ENCODE peak calls at places on chromosomes 7 and 10, in five cellular contexts. S, M, O, I and W are unnamed samples. For H3K4me1, the result is how much of the 10 kb centered on the place peaks cover.

GRCh38 chr7:148924011-148924410 is 39.9 kb upstream of the EZH2 start:
- DNase-seq in M (no peak), O (no peak), I (no peak), S (no peak), W (no peak)

GRCh38 chr10:127886371-127887051 is 6.2 kb downstream of the CLRN3 start:
- DNase-seq in M (no peak), O (no peak), S (peak), I (no peak), W (peak)

GRCh38 chr10:68989317-68989990 is 851 bp downstream of the KIFBP start:
- DNase-seq in I (peak), M (no peak), S (no peak), O (no peak), W (no peak)

GRCh38 chr7:155995183-155995612 is 182.9 kb upstream of the SHH start:
- DNase-seq in I (no peak), S (no peak), M (no peak), O (no peak), W (no peak)

GRCh38 chr7:92740713-92741126 is 95.7 kb downstream of the CDK6 start:
- DNase-seq in M (no peak), I (peak), S (peak), O (no peak), W (no peak)

GRCh38 chr10:129963831-129964501 is at the start of gene EBF3:
- DNase-seq in I (no peak), M (peak), S (peak), O (peak), W (no peak)

GRCh38 chr10:93815304-93816091 is 57.8 kb downstream of the LGI1 start:
- DNase-seq in I (no peak), S (peak), O (no peak), M (no peak), W (no peak)

GRCh38 chr10:35336084-35336831 is at the start of gene CCNY:
- DNase-seq in O (peak), I (peak), M (peak), S (peak), W (peak)

GRCh38 chr7:159024280-159024951 is 120.3 kb downstream of the VIPR2 start:
- DNase-seq in S (no peak), I (no peak), M (no peak), O (no peak), W (no peak)

GRCh38 chr7:37833107-37833817 is 15.1 kb upstream of the NME8 start:
- DNase-seq in M (peak), O (no peak), I (peak), S (peak), W (peak)

DNA sequence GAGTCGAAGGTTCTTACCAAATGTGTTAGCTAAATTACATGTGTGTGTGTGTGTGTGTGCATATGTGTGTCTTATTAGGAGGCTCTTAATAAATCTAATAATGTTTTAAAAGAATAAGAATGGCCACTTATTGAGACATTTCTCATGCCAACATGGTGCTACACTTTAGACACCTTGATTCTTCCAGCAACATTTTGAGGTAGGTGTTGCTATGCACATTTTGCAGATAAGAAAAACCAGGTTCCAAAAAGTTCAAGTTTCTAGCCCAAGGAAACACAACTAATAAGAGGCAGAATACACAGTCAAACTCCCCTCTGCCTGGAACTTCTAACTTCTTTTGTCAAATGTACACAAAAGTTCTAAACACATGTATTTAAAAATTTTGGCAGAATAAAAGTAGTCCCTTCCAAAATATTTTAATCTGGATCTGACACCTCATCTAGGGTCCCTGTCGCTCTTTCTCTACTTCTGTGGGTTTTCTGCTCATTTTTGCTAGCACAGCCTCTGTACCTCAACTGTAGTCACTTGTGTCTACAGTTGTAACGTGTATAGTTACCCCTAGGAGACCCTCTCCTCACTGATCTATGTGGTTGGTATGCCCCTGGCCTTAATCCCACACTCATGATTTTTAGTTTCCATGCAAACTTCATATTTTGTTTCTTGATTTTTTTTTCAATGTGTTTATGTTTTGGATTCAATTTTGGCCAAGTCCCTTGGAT is 4.3 kb downstream of the ANKRD1 start:
- DNase-seq in O (no peak), I (no peak), S (no peak), M (no peak), W (no peak)
- H3K4me3 ChIP-seq in O (no peak), I (no peak), S (no peak), M (peak), W (no peak)

DNA sequence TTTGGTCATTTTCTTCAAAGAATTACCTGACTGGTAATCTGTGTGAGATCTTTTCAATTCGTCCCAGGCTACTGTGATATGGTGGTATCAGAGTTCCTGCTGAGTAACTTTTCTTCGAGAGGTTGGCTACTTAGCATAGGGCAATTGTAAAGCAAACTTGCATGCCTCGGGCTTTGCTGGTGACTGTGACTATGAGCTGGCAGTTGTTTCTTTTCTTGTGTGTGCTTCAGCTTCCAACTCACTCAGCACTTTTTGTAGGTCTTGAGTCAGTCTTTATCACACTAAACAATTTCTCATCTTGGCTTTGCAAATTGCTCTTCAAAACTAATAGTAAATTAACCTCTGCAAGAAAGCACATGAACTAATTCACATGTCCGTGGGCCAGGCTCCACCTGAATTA is 44.3 kb downstream of the PRR15 start:
- DNase-seq in O (no peak), S (peak), I (peak), M (no peak), W (no peak)
- H3K4me1 ChIP-seq in O (under half), S (under half), I (under half), M (under half), W (under half)

GRCh38 chr10:3222068-3222467 is 49.5 kb upstream of the PITRM1 start:
- DNase-seq in S (no peak), O (no peak), M (no peak), I (peak), W (no peak)
- TF ChIP-seq CTCF in S (peak), O (no peak), M (no peak), I (no peak), W (no peak)

GRCh38 chr7:101299511-101300464 is 21.8 kb downstream of the IFT22 start:
- DNase-seq in I (no peak), S (peak), O (no peak), M (no peak), W (no peak)

GRCh38 chr7:101288439-101288838 is 33.2 kb downstream of the IFT22 start:
- DNase-seq in M (no peak), S (no peak), I (no peak), O (no peak), W (no peak)

GRCh38 chr7:101294832-101295121 is 26.8 kb downstream of the IFT22 start:
- DNase-seq in I (no peak), M (no peak), O (no peak), S (no peak), W (no peak)

DNA sequence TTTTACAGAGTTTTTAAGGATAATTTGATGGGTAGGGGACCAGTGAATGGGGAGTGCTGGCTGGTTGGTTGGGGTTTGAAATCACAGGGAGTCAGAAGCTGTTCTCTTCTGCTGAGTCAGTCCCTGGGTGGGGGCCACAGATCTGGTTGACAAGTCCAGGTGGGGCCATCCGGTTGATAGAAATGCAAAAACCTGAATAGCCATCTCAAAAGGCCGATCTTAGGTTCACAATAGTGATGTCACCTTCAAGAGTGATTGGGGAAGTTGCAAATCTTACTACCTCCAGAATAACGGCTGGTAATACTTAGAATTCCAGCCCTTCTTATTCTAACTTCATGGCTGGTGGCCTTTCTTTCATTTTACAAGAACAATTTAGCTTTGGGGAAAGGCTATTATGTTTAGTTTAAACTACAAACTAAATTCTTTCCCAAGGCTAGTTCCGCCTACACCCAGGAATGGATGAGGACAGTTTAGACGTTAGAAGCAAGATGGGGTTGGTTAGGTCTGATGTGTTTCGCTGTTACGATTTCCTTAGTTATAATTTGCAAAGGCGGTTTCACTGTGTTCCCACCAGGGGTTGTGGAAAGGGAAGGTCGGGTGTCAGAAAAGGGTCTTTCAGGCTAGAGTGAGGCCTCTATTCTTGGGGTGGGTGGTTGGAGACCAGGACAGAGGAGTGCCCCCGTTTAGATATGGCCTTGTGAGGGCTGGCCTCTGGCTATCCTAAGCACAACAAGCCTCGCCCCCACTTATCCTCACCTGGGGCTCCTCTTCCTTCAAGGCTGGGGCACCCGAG is 27.4 kb downstream of the IFT22 start:
- DNase-seq in O (no peak), S (no peak), M (no peak), I (no peak), W (no peak)
- H3K4me3 ChIP-seq in O (no peak), S (no peak), M (no peak), I (no peak), W (no peak)

DNA sequence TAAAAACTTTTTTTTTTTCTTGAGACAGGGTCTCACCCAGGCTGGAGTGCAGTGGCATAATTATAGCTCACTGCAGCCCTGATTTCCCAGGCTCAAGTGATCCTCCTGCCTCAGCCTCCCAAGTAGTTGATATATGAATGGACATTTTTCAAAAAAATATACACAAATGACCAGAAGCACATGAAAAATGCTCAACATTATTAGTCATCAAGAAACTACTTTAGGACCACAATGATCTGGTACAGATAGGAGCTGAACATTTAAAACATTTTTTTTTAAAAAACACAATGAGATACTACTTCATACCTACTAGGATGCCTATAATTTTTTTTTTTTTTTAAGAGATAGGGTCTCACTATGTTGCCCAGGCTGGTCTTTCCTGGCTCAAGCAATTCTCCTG is 21.7 kb downstream of the SCD start:
- DNase-seq in M (no peak), O (no peak), S (no peak), I (no peak), W (no peak)
- H3K4me1 ChIP-seq in M (under half), O (under half), S (under half), I (under half), W (half or more)

GRCh38 chr7:80453699-80454340 is 58.0 kb downstream of the GNAT3 start:
- DNase-seq in O (no peak), I (no peak), M (no peak), S (peak), W (no peak)
- TF ChIP-seq CTCF in O (no peak), I (peak), M (peak), S (peak), W (peak)

DNA sequence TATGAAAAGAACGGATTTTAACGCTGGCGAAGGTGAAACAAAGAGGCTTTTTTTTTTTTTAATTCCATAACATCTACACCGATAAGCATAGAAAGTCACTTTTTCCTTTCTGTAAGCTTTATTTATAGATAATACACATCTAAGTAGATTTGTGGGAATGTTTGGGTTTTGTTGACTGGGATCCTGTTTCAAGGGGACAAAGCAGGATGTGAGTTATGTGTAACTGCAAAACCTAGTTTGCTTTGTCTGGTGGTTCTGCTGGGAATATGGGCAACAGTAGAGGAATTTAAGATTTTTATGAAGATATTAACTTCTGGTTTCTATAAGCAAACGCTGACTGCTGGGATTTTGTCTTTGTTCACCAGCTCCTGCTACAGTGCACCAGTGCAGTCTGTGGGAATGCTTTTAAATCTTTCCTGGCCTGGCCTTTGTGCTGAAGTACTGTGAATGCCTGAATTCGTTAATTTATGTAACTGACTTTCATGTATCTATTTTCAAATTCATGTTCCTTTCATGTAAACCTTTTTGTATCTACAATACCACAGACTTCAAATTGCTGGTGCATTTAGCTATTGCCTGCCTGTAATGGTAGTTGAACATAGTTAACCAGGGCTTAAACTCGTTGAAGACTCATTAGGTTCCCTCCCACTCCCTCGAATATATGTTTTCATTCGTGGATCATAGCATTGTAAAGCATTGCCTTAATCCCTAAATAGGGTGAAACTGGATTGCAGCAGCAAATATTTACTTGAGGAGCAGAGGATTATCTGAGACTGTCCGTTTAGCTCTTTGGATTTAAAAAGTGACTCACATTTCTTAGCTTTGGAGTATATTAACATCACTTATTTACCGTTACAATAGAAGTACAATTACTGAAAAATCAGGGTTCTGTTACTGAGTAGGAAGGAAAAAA is 1.5 kb downstream of the KLHL7 start:
- DNase-seq in O (no peak), I (no peak), S (peak), M (no peak), W (no peak)
- H3K4me3 ChIP-seq in O (peak), I (peak), S (peak), M (peak), W (peak)